ENCODE peak calls at places on chromosomes 12 and 14, in five cellular contexts. One of them, this sample, is unnamed.

GRCh38 chr14:53432378-53432802 is 279.3 kb upstream of the DDHD1 start:
- DNase-seq in bronchial epithelial cell: peak; percentile 57
- DNase-seq in lower leg skin: no peak
- DNase-seq in astrocyte of the cerebellum: peak; percentile 9
- DNase-seq in spleen: no peak
- DNase-seq in this sample: no peak

GRCh38 chr14:100146548-100147091 is 12.8 kb downstream of the DEGS2 start:
- DNase-seq in bronchial epithelial cell: no peak
- DNase-seq in lower leg skin: no peak
- DNase-seq in astrocyte of the cerebellum: no peak
- DNase-seq in spleen: no peak
- DNase-seq in this sample: no peak

GRCh38 chr14:59464651-59465569 is at the start of gene GPR135:
- DNase-seq in bronchial epithelial cell: no peak
- DNase-seq in lower leg skin: peak; percentile 90
- DNase-seq in astrocyte of the cerebellum: no peak
- DNase-seq in spleen: peak; percentile 92
- DNase-seq in this sample: no peak

GRCh38 chr12:113065126-113066007 is 8.8 kb downstream of the DTX1 start:
- DNase-seq in bronchial epithelial cell: no peak
- DNase-seq in lower leg skin: no peak
- DNase-seq in astrocyte of the cerebellum: no peak
- DNase-seq in spleen: peak; percentile 83
- DNase-seq in this sample: no peak

GRCh38 chr12:116490481-116490880 is 68.7 kb upstream of the MAP1LC3B2 start:
- DNase-seq in bronchial epithelial cell: peak; percentile 74
- DNase-seq in lower leg skin: no peak
- DNase-seq in astrocyte of the cerebellum: no peak
- DNase-seq in spleen: no peak
- DNase-seq in this sample: no peak

GRCh38 chr12:107761502-107761904 is 566 bp upstream of the PRDM4 start:
- DNase-seq in bronchial epithelial cell: no peak
- DNase-seq in lower leg skin: no peak
- DNase-seq in astrocyte of the cerebellum: no peak
- DNase-seq in spleen: peak; percentile 78
- DNase-seq in this sample: no peak

GRCh38 chr12:4445156-4446020 is at the start of gene FGF6:
- DNase-seq in bronchial epithelial cell: no peak
- DNase-seq in lower leg skin: peak; percentile 59
- DNase-seq in astrocyte of the cerebellum: no peak
- DNase-seq in spleen: peak; percentile 51
- DNase-seq in this sample: no peak

GRCh38 chr14:36996133-36996856 is 176.1 kb downstream of the SLC25A21 start:
- DNase-seq in bronchial epithelial cell: peak; percentile 85
- DNase-seq in lower leg skin: no peak
- DNase-seq in astrocyte of the cerebellum: no peak
- DNase-seq in spleen: no peak
- DNase-seq in this sample: no peak

DNA sequence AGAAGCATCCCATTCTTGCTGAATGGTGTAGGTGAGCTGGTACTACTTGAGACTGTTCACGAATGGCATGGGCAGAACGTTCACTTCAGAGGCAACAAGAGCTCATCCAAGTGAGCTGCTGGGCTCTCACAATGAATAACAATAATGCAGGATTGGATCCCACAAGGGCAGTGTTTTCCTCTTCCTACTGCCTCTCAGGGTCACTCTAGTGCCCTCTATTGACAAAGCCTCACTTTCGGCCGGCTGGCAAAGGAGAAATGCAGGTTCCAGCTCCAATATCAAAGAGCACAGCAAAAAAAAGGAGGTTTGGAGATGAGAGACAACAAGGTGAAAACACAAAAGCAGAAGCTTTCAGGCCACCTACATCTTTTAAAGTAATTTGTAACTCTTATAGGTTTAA is 74.6 kb upstream of the MYF6 start:
- DNase-seq in bronchial epithelial cell: peak; percentile 26
- DNase-seq in lower leg skin: no peak
- DNase-seq in astrocyte of the cerebellum: no peak
- DNase-seq in spleen: no peak
- DNase-seq in this sample: no peak
- TF ChIP-seq CTCF in bronchial epithelial cell: peak; percentile 49
- TF ChIP-seq CTCF in lower leg skin: no peak
- TF ChIP-seq CTCF in astrocyte of the cerebellum: peak; percentile 23
- TF ChIP-seq CTCF in spleen: no peak
- TF ChIP-seq CTCF in this sample: no peak

DNA sequence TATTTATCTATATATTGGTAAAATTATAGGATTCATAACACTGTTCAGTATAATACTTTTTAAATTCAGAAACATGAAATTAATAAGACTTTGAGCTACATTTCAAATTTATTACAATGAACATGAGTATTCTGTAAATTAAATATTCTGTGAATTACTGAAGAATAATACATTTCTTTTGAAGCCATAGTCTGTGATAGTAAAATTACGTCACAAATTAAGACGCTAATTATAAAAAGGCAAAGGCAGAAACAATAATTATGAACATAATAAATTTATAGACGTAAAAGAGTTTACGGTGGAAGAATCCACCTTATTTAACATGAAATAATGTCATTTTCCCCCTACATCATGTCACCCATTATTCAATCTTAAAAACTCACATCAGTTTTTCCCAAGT is 118.9 kb downstream of the NOVA1 start:
- DNase-seq in bronchial epithelial cell: no peak
- DNase-seq in lower leg skin: no peak
- DNase-seq in astrocyte of the cerebellum: no peak
- DNase-seq in spleen: no peak
- DNase-seq in this sample: no peak
- H3K4me3 ChIP-seq in bronchial epithelial cell: no peak overlapping the region
- H3K4me3 ChIP-seq in lower leg skin: no peak overlapping the region
- H3K4me3 ChIP-seq in astrocyte of the cerebellum: no peak overlapping the region
- H3K4me3 ChIP-seq in spleen: no peak overlapping the region
- H3K4me3 ChIP-seq in this sample: no peak overlapping the region

GRCh38 chr14:90161129-90161528 is 95.2 kb upstream of the PSMC1 start:
- DNase-seq in bronchial epithelial cell: no peak
- DNase-seq in lower leg skin: no peak
- DNase-seq in astrocyte of the cerebellum: no peak
- DNase-seq in spleen: no peak
- DNase-seq in this sample: no peak
- TF ChIP-seq CTCF in bronchial epithelial cell: no peak
- TF ChIP-seq CTCF in lower leg skin: no peak
- TF ChIP-seq CTCF in astrocyte of the cerebellum: no peak
- TF ChIP-seq CTCF in spleen: no peak
- TF ChIP-seq CTCF in this sample: no peak

DNA sequence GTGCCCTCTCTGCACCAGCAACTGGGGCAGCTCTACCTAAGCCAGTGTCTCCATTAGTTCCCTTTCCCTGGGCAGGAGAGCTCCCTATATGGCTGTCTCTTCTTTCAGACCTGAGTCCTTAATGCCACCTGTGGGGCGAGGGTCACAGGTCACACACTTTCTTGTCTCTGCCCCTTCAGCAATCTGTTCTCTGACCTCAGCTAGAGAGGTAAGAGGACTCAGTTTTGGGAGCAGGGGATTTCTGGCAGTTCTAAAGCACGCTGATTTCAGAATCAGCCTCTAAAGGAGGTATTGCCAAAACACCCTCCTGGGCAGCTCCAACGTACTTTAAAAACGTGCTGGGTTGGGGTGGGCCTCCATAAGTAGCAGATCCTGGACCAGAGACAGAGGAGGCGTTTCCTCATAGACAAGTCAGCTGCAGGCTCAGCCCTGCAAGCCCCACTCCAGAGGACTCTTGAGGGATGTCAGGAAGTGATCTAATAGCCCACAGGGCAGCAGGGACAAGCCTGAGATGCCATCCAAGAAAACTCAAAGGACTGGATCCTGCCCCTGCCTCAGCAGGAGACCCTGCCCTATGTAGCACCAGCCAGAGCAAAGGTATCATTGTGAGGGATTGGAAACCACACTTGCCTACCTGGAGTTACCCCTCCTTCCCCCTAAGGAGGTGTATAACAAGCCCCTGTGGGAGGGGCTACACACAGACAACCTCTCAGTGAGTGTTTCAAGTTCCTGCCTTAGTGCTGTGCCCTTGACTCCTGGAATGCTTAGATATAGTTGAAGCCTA is 8.6 kb downstream of the CTDSP2 start:
- DNase-seq in bronchial epithelial cell: peak; percentile 66
- DNase-seq in lower leg skin: no peak
- DNase-seq in astrocyte of the cerebellum: no peak
- DNase-seq in spleen: no peak
- DNase-seq in this sample: no peak
- H3K4me3 ChIP-seq in bronchial epithelial cell: no peak overlapping the region
- H3K4me3 ChIP-seq in lower leg skin: no peak overlapping the region
- H3K4me3 ChIP-seq in astrocyte of the cerebellum: no peak overlapping the region
- H3K4me3 ChIP-seq in spleen: no peak overlapping the region
- H3K4me3 ChIP-seq in this sample: peak overlapping the region; percentile 12

GRCh38 chr12:52050771-52051541 is at the start of gene NR4A1:
- DNase-seq in bronchial epithelial cell: peak; percentile 65
- DNase-seq in lower leg skin: peak; percentile 100
- DNase-seq in astrocyte of the cerebellum: peak; percentile 84
- DNase-seq in spleen: peak; percentile 98
- DNase-seq in this sample: no peak
- TF ChIP-seq CTCF in bronchial epithelial cell: peak; percentile 19
- TF ChIP-seq CTCF in lower leg skin: no peak
- TF ChIP-seq CTCF in astrocyte of the cerebellum: no peak
- TF ChIP-seq CTCF in spleen: no peak
- TF ChIP-seq CTCF in this sample: no peak

GRCh38 chr12:6548556-6549378 is 7.1 kb downstream of the IFFO1 start:
- DNase-seq in bronchial epithelial cell: peak; percentile 67
- DNase-seq in lower leg skin: no peak
- DNase-seq in astrocyte of the cerebellum: no peak
- DNase-seq in spleen: no peak
- DNase-seq in this sample: no peak
- H3K4me3 ChIP-seq in bronchial epithelial cell: no peak overlapping the region
- H3K4me3 ChIP-seq in lower leg skin: no peak overlapping the region
- H3K4me3 ChIP-seq in astrocyte of the cerebellum: no peak overlapping the region
- H3K4me3 ChIP-seq in spleen: no peak overlapping the region
- H3K4me3 ChIP-seq in this sample: peak overlapping the region; percentile 3

DNA sequence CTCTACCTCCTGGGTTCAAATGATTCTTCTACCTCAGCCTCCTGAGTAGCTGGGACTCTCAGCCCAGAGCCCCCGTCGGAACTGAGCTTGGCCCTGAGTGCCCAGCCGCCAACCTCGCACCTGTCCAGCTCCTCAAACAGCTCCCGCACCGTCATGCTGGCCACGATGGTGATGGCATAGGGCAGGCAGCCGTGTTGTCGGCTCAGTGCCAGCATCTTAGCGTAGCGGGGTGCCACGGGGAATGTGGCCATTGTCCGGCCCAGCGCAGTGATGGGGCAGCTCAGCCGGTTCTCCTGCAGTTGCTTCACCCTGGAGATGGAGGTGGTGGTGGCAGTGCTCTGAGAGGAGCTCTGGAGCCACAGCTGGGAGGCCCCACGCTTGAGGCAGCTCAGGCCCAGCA is 32.4 kb downstream of the DHX37 start:
- DNase-seq in bronchial epithelial cell: no peak
- DNase-seq in lower leg skin: no peak
- DNase-seq in astrocyte of the cerebellum: no peak
- DNase-seq in spleen: no peak
- DNase-seq in this sample: no peak
- TF ChIP-seq CTCF in bronchial epithelial cell: no peak
- TF ChIP-seq CTCF in lower leg skin: no peak
- TF ChIP-seq CTCF in astrocyte of the cerebellum: no peak
- TF ChIP-seq CTCF in spleen: no peak
- TF ChIP-seq CTCF in this sample: no peak

DNA sequence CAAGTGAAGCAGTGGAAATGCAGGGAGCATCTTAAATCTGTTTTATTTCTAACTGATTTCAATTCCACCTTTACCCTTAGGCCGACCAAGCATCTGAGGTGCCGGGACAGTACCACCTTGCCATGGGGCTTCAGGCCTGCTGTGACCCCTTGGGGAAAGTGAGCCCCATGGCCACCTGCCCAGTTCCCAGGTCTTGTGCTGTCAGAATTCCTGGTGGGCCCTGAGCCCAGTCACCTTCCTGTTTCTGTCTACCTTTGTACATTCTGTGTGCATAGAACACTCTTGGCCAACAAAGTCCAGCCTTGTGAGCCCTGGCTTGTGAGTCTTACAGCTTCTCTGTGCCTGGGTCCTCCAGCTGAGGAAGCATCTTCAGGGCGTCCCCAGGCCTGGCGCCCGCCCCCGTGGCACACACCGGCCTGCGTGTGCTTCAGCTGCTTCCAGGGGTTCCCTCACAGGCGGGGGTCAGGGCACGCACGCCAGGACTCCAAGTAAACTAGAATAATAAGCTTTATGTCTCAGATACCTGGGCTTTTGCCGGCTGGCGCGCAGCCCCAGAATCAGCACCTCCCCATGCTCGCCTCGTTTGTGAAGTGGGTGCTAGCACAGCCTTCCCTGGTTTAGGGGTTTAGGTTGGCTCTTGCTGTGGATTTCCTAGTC is 10.3 kb downstream of the ZFYVE21 start:
- DNase-seq in bronchial epithelial cell: no peak
- DNase-seq in lower leg skin: no peak
- DNase-seq in astrocyte of the cerebellum: no peak
- DNase-seq in spleen: no peak
- DNase-seq in this sample: no peak
- H3K4me3 ChIP-seq in bronchial epithelial cell: no peak overlapping the region
- H3K4me3 ChIP-seq in lower leg skin: no peak overlapping the region
- H3K4me3 ChIP-seq in astrocyte of the cerebellum: no peak overlapping the region
- H3K4me3 ChIP-seq in spleen: no peak overlapping the region
- H3K4me3 ChIP-seq in this sample: no peak overlapping the region

GRCh38 chr14:70952485-70952884 is 45.2 kb downstream of the PCNX1 start:
- DNase-seq in bronchial epithelial cell: no peak
- DNase-seq in lower leg skin: no peak
- DNase-seq in astrocyte of the cerebellum: no peak
- DNase-seq in spleen: no peak
- DNase-seq in this sample: no peak

GRCh38 chr14:70957710-70958109 is 50.5 kb downstream of the PCNX1 start:
- DNase-seq in bronchial epithelial cell: no peak
- DNase-seq in lower leg skin: no peak
- DNase-seq in astrocyte of the cerebellum: no peak
- DNase-seq in spleen: no peak
- DNase-seq in this sample: no peak

GRCh38 chr14:70956511-70956910 is 49.3 kb downstream of the PCNX1 start:
- DNase-seq in bronchial epithelial cell: no peak
- DNase-seq in lower leg skin: no peak
- DNase-seq in astrocyte of the cerebellum: no peak
- DNase-seq in spleen: no peak
- DNase-seq in this sample: no peak

GRCh38 chr14:70955543-70956480 is 48.6 kb downstream of the PCNX1 start:
- DNase-seq in bronchial epithelial cell: peak; percentile 23
- DNase-seq in lower leg skin: no peak
- DNase-seq in astrocyte of the cerebellum: no peak
- DNase-seq in spleen: no peak
- DNase-seq in this sample: no peak

DNA sequence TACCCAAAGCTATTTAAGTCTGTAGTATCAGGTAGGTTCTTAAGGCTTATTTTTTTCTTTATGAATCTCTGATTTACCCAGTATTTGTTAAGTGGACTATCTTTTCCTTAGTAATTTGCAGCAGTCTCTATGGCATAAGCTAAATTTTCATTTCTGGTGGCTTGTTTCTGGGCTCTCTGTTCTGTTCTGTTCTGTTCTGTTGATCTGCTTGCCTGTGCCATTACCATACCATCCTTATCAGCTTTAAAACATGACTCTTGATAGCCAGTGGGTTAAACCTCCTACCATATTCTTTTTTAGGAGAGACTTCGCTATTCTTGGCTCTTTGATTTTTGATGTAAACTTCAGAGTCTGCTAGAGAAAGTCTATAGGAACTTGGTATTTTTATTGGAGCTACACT is 46.8 kb downstream of the PCNX1 start:
- DNase-seq in bronchial epithelial cell: no peak
- DNase-seq in lower leg skin: no peak
- DNase-seq in astrocyte of the cerebellum: no peak
- DNase-seq in spleen: no peak
- DNase-seq in this sample: no peak
- TF ChIP-seq CTCF in bronchial epithelial cell: no peak
- TF ChIP-seq CTCF in lower leg skin: no peak
- TF ChIP-seq CTCF in astrocyte of the cerebellum: no peak
- TF ChIP-seq CTCF in spleen: no peak
- TF ChIP-seq CTCF in this sample: no peak